ENCODE peak calls at places on chromosomes 13 and 19, in five cellular contexts. J is cardiac fibroblast, S is breast epithelium, M is body of pancreas, A is fibroblast of villous mesenchyme. I is an unnamed sample.

GRCh38 chr19:4533835-4534424 is 1.1 kb downstream of the PLIN5 start:
- DNase-seq in M (no peak), A (no peak), S (no peak), J (no peak), I (no peak)

GRCh38 chr13:113895436-113895835 is 31.6 kb upstream of the GAS6 start:
- DNase-seq in S (no peak), A (peak; percentile 66), J (peak; percentile 41), M (no peak), I (no peak)

GRCh38 chr13:44801990-44802389 is 187.3 kb downstream of the NUFIP1 start:
- DNase-seq in M (no peak), J (peak; percentile 82), A (peak; percentile 90), S (no peak), I (peak; percentile 91)

GRCh38 chr13:111282997-111283396 is 37.4 kb upstream of the TEX29 start:
- DNase-seq in S (no peak), M (no peak), A (no peak), J (no peak), I (no peak)

GRCh38 chr19:23071087-23071511 is 45.7 kb upstream of the ZNF730 start:
- DNase-seq in J (peak; percentile 16), M (no peak), S (no peak), A (peak; percentile 29), I (peak; percentile 21)

GRCh38 chr19:9966024-9966423 is 29.7 kb upstream of the OLFM2 start:
- DNase-seq in J (no peak), A (no peak), M (no peak), S (no peak), I (no peak)

GRCh38 chr13:114005206-114005720 is 31.4 kb upstream of the C13orf46 start:
- DNase-seq in M (no peak), J (no peak), A (peak; percentile 13), S (no peak), I (no peak)

GRCh38 chr19:13849277-13849676 is 27.7 kb upstream of the NANOS3 start:
- DNase-seq in J (no peak), A (no peak), S (no peak), M (no peak), I (no peak)

GRCh38 chr13:95643471-95643813 is 1.1 kb downstream of the DZIP1 start:
- DNase-seq in M (no peak), J (peak; percentile 47), A (peak; percentile 62), S (no peak), I (peak; percentile 63)

GRCh38 chr19:27851002-27851481 is 1361.9 kb downstream of the UQCRFS1 start:
- DNase-seq in M (no peak), A (no peak), S (no peak), J (no peak), I (no peak)

GRCh38 chr13:110340812-110341444 is 33.8 kb downstream of the COL4A2 start:
- DNase-seq in J (peak; percentile 91), M (peak; percentile 49), S (no peak), A (peak; percentile 93), I (peak; percentile 84)

GRCh38 chr19:484494-484893 is 11.8 kb upstream of the MADCAM1 start:
- DNase-seq in S (no peak), J (no peak), M (no peak), A (no peak), I (no peak)

GRCh38 chr19:30070970-30071632 is 129.1 kb downstream of the URI1 start:
- DNase-seq in A (no peak), M (no peak), S (peak; percentile 37), J (no peak), I (no peak)

GRCh38 chr19:28710278-28710677 is 502.7 kb downstream of the UQCRFS1 start:
- DNase-seq in A (peak; percentile 60), S (no peak), J (peak; percentile 77), M (no peak), I (peak; percentile 86)

GRCh38 chr19:17703823-17704463 is 15.3 kb upstream of the MAP1S start:
- DNase-seq in S (no peak), M (peak; percentile 51), A (peak; percentile 33), J (peak; percentile 66), I (peak; percentile 77)

GRCh38 chr19:8105471-8105870 is 43.9 kb downstream of the FBN3 start:
- DNase-seq in J (no peak), M (no peak), A (no peak), S (no peak), I (no peak)

GRCh38 chr19:40228371-40228770 is 1.9 kb upstream of the CCNP start:
- DNase-seq in M (no peak), S (no peak), A (no peak), J (no peak), I (no peak)

GRCh38 chr19:40228863-40229262 is 2.4 kb upstream of the CCNP start:
- DNase-seq in S (no peak), M (no peak), A (no peak), J (no peak), I (no peak)

GRCh38 chr19:40223135-40223822 is 3.2 kb downstream of the CCNP start:
- DNase-seq in A (no peak), M (no peak), J (no peak), S (no peak), I (no peak)

GRCh38 chr19:40224342-40225148 is 1.9 kb downstream of the CCNP start:
- DNase-seq in S (no peak), J (no peak), A (no peak), M (no peak), I (no peak)

DNA sequence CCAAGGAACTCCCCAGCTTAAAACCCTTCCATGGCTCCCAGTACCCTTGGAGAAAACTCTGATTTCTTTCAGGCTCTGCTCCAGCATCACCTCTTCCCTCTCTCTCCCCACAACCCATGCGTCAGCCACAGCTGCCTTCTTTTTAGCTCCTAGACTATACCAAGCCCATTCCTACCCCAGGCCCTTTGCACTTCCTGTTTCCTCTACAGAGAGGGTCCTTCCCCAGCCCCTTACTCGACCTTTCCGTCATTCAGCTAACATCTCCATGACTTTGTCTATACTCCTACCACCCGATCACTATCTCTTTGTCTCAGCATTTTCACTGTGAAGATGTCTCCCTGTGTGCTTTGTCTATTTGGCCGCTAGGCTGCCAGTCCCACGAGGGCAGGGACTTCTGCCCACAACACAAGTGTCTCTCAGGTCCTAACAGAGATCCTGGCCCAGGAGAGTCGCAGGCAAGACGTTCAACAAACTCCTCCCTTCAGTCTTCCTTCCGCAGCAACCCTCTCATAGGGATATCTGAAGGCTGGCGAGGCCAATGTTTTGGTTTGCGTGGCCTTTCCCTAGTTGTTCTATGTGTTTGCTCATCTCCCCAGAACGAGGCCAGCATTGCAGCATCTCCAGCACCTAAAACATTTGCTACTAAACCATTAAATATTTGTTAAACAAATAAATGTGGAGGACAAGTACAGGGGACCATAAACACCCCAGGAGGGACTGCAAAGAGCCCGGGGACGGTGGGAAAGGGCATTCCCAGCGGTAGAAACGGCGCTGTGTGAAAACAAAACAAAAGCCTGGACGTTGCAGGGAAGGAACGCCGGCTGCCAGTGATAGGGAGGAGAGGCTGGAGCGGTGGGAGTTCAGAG is 816 bp downstream of the CCNP start:
- DNase-seq in S (no peak), A (peak; percentile 60), M (no peak), J (peak; percentile 29), I (peak; percentile 56)
- H3K4me3 ChIP-seq in S (peak overlapping the region; percentile 43), A (peak overlapping the region; percentile 39), M (no peak overlapping the region), J (peak overlapping the region; percentile 35), I (peak overlapping the region; percentile 51)

DNA sequence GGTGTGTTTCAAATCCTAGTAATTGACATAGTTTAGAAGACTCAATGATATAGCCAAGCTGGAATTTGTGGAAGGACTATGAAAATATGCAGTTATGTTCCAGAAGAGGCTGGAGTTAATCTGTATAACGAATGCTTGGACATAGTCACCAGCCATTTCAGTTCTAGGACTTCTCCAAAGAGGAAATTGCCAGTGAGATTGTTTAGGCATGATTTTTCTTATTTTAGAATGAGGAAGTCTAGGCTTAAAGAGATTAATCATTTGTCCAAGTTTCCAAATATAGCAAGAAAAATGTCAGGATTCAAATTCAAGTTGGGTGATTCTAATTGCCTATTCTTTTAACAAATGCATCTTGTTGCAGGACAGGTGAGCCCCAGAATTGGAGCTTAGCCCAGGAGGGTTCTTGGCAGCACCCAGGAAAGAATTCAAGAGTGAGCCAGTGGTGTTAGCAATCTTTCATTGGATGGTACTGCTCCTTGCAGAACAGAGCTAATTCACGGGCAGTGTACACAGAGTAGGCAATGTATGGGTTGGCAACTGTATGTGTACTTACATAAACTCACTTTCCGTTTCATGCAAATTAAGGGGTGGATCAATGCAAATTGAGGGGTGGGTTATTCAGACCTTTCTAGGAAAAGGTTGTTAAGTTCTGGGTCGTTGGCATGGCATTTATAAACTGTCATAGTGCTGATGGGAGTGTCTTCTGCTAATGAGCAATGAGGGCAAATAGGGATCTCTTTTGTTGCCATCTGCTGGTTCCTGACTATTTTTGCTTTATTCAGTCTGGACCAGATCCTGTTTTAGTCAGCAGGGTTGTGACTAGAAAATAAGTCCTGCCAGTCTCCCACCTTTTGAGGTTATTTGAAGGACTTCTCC is 763.2 kb upstream of the SLITRK1 start:
- DNase-seq in A (no peak), S (no peak), J (peak; percentile 38), M (no peak), I (peak; percentile 16)
- TF ChIP-seq CTCF in A (no peak), S (no peak), J (no peak), M (no peak), I (no peak)

DNA sequence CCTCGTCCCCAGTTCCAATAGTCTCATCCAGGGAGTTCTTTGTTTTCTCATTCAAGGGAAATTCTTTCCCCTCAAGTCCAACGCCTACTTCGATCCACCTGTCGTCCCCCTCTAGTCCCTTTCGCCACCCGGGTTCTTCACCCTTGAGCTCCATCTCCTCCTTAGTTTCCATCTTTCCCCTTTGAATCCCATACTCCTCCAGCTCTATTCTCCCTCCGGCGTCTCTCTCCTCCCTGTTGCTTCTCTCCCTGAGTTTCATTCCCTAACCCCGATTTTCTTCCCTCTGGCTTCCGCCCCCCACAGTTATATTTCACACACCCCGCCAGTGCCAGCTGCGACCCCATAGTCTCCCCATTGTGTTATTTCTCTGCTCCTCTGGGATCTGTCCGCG is 628 bp upstream of the SLC17A7 start:
- DNase-seq in J (no peak), M (no peak), S (no peak), A (no peak), I (no peak)
- H3K4me3 ChIP-seq in J (no peak overlapping the region), M (no peak overlapping the region), S (peak overlapping the region; percentile 91), A (no peak overlapping the region), I (no peak overlapping the region)

GRCh38 chr19:41430907-41431306 is 3.7 kb upstream of the B3GNT8 start:
- DNase-seq in A (no peak), S (no peak), M (no peak), J (no peak), I (no peak)

GRCh38 chr19:41433171-41433570 is 6.0 kb upstream of the B3GNT8 start:
- DNase-seq in J (no peak), M (no peak), S (no peak), A (no peak), I (no peak)

GRCh38 chr19:41434450-41434849 is 5.3 kb downstream of the DMAC2 start:
- DNase-seq in M (no peak), J (no peak), S (no peak), A (no peak), I (no peak)

GRCh38 chr19:41428481-41428859 is 1.3 kb upstream of the B3GNT8 start:
- DNase-seq in M (no peak), J (no peak), A (no peak), S (no peak), I (no peak)

GRCh38 chr19:41431426-41432386 is 4.5 kb upstream of the B3GNT8 start:
- DNase-seq in M (peak; percentile 53), J (peak; percentile 57), A (peak; percentile 48), S (no peak), I (peak; percentile 74)
- TF ChIP-seq CTCF in M (peak; percentile 7), J (peak; percentile 35), A (peak; percentile 42), S (no peak), I (peak; percentile 68)

GRCh38 chr19:55285225-55285890 is 1.6 kb downstream of the BRSK1 start:
- DNase-seq in A (no peak), J (peak; percentile 7), M (no peak), S (no peak), I (no peak)
- H3K4me3 ChIP-seq in A (peak overlapping the region; percentile 45), J (peak overlapping the region; percentile 2), M (no peak overlapping the region), S (peak overlapping the region; percentile 86), I (peak overlapping the region; percentile 22)